ENCODE peak calls at places on chromosomes 7 and 10, in seven cellular contexts. P is fibroblast of pulmonary artery; Y is K562; S is activated CD4-positive, CD25-positive, alpha-beta regulatory T cell; D is MV-4-11; G is NCI-H345; R is LoVo. A is an unnamed sample.
A peak's percentile ranks its signal among the peaks of the same experiment; 100 is the strongest.

GRCh38 chr7:29113384-29114102 is 32.8 kb downstream of the CPVL start:
- DNase-seq in P (peak; percentile 30), Y (peak; percentile 8), S (no peak), D (peak; percentile 99), G (no peak), R (peak; percentile 80), A (peak; percentile 82)

GRCh38 chr10:52032681-52033629 is 281.1 kb upstream of the DKK1 start:
- DNase-seq in P (no peak), Y (no peak), S (no peak), D (no peak), G (no peak), R (no peak), A (no peak)

GRCh38 chr10:66747451-66747850 is 178.4 kb upstream of the LRRTM3 start:
- DNase-seq in P (peak; percentile 78), Y (no peak), S (no peak), D (no peak), G (no peak), R (peak; percentile 50), A (no peak)

GRCh38 chr10:117454502-117454901 is 79.3 kb upstream of the PDZD8 start:
- DNase-seq in P (peak; percentile 82), Y (no peak), S (no peak), D (peak; percentile 77), G (no peak), R (no peak), A (no peak)

GRCh38 chr10:128573236-128573800 is 447.1 kb upstream of the MKI67 start:
- DNase-seq in P (no peak), Y (no peak), S (no peak), D (no peak), G (no peak), R (no peak), A (no peak)

GRCh38 chr10:79547973-79548372 is 12.2 kb downstream of the SFTPA2 start:
- DNase-seq in P (no peak), Y (no peak), S (no peak), D (no peak), G (no peak), R (no peak), A (no peak)

GRCh38 chr7:135321556-135321955 is 87.9 kb downstream of the STRA8 start:
- DNase-seq in P (peak; percentile 82), Y (no peak), S (no peak), D (peak; percentile 45), G (peak; percentile 1), R (no peak), A (no peak)

GRCh38 chr7:120831260-120831659 is 26.7 kb downstream of the TSPAN12 start:
- DNase-seq in P (no peak), Y (no peak), S (no peak), D (no peak), G (no peak), R (no peak), A (no peak)

GRCh38 chr7:99571768-99572167 is 13.3 kb downstream of the ZNF655 start:
- DNase-seq in P (no peak), Y (no peak), S (no peak), D (no peak), G (no peak), R (no peak), A (no peak)

GRCh38 chr10:117217196-117217761 is 20.0 kb downstream of the KCNK18 start:
- DNase-seq in P (no peak), Y (no peak), S (no peak), D (no peak), G (peak; percentile 13), R (peak; percentile 5), A (peak; percentile 58)

GRCh38 chr10:97106207-97106606 is 79.6 kb downstream of the SLIT1 start:
- DNase-seq in P (no peak), Y (no peak), S (no peak), D (no peak), G (no peak), R (no peak), A (no peak)

GRCh38 chr10:11776080-11776479 is 33.9 kb downstream of the ECHDC3 start:
- DNase-seq in P (no peak), Y (no peak), S (no peak), D (no peak), G (no peak), R (no peak), A (no peak)

GRCh38 chr7:123749537-123749857 is 694 bp upstream of the WASL start:
- DNase-seq in P (peak; percentile 78), Y (peak; percentile 85), S (no peak), D (peak; percentile 69), G (no peak), R (peak; percentile 77), A (no peak)

GRCh38 chr10:19302117-19302516 is 253.5 kb downstream of the MALRD1 start:
- DNase-seq in P (peak; percentile 55), Y (no peak), S (no peak), D (no peak), G (no peak), R (peak; percentile 18), A (no peak)